ENCODE peak calls at places on chromosomes 2 and 18, in five cellular contexts. V is esophagus squamous epithelium, C is NCI-H524, B is tibial artery, A is activated gamma-delta T cell treated with Interleukin-2 at 50 U/mL for 16 hours. U is an unnamed sample.
A peak's percentile ranks its signal among the peaks of the same experiment; 100 is the strongest.

GRCh38 chr2:189492451-189492850 is 51.2 kb downstream of the WDR75 start:
- DNase-seq in V (no peak), C (no peak), B (no peak), A (no peak), U (no peak)

GRCh38 chr2:69214898-69215297 is 172.1 kb downstream of the GFPT1 start:
- DNase-seq in V (no peak), C (no peak), B (peak; percentile 48), A (no peak), U (peak; percentile 7)

GRCh38 chr18:45402485-45403056 is 212.7 kb upstream of the SLC14A2 start:
- DNase-seq in V (no peak), C (no peak), B (no peak), A (no peak), U (no peak)

GRCh38 chr2:182530636-182531035 is 103.8 kb upstream of the PDE1A start:
- DNase-seq in V (no peak), C (no peak), B (no peak), A (no peak), U (no peak)

GRCh38 chr2:154375625-154376020 is 322.9 kb upstream of the KCNJ3 start:
- DNase-seq in V (no peak), C (peak; percentile 81), B (no peak), A (no peak), U (peak; percentile 24)

GRCh38 chr2:240618776-240619175 is 6.5 kb upstream of the GPR35 start:
- DNase-seq in V (no peak), C (no peak), B (no peak), A (no peak), U (no peak)

GRCh38 chr2:49403722-49404507 is 249.6 kb upstream of the FSHR start:
- DNase-seq in V (no peak), C (no peak), B (no peak), A (no peak), U (no peak)

GRCh38 chr2:56077352-56077915 is 106.4 kb upstream of the CCDC85A start:
- DNase-seq in V (no peak), C (peak; percentile 52), B (no peak), A (no peak), U (peak; percentile 12)

GRCh38 chr18:40159141-40160017 is 1795.7 kb upstream of the PIK3C3 start:
- DNase-seq in V (no peak), C (peak; percentile 45), B (no peak), A (no peak), U (peak; percentile 5)

GRCh38 chr2:148048475-148049221 is 27.8 kb downstream of the MBD5 start:
- DNase-seq in V (no peak), C (no peak), B (no peak), A (no peak), U (peak; percentile 31)

GRCh38 chr2:147689510-147689909 is 155.3 kb upstream of the ACVR2A start:
- DNase-seq in V (no peak), C (no peak), B (peak; percentile 28), A (no peak), U (peak; percentile 34)

GRCh38 chr2:225276207-225276606 is 123.3 kb upstream of the NYAP2 start:
- DNase-seq in V (no peak), C (peak; percentile 96), B (no peak), A (no peak), U (no peak)

GRCh38 chr2:38508311-38509039 is 94.3 kb downstream of the HNRNPLL start:
- DNase-seq in V (peak; percentile 52), C (peak; percentile 97), B (peak; percentile 96), A (peak; percentile 78), U (peak; percentile 89)

GRCh38 chr2:55048514-55048924 is 1.7 kb downstream of the RTN4 start:
- DNase-seq in V (no peak), C (peak; percentile 68), B (no peak), A (no peak), U (no peak)

GRCh38 chr2:200048421-200048820 is 93.0 kb downstream of the MAIP1 start:
- DNase-seq in V (no peak), C (no peak), B (no peak), A (no peak), U (no peak)

GRCh38 chr18:12421732-12422131 is 14.0 kb downstream of the PRELID3A start:
- DNase-seq in V (no peak), C (peak; percentile 34), B (no peak), A (no peak), U (no peak)

GRCh38 chr18:46260016-46260878 is 156.1 kb downstream of the HAUS1 start:
- DNase-seq in V (no peak), C (no peak), B (no peak), A (no peak), U (no peak)

GRCh38 chr18:79502785-79503184 is 107.1 kb downstream of the NFATC1 start:
- DNase-seq in V (no peak), C (no peak), B (no peak), A (no peak), U (peak; percentile 52)

GRCh38 chr2:138648606-138649005 is 131.6 kb downstream of the NXPH2 start:
- DNase-seq in V (no peak), C (no peak), B (no peak), A (no peak), U (no peak)

GRCh38 chr18:35127201-35127600 is 86.0 kb downstream of the MAPRE2 start:
- DNase-seq in V (no peak), C (peak; percentile 37), B (no peak), A (no peak), U (peak; percentile 9)

GRCh38 chr18:74540689-74541421 is 6.6 kb downstream of the CNDP1 start:
- DNase-seq in V (no peak), C (no peak), B (no peak), A (no peak), U (no peak)

GRCh38 chr2:231900486-231900942 is 25.7 kb downstream of the NPPC start:
- DNase-seq in V (no peak), C (peak; percentile 12), B (peak; percentile 38), A (peak; percentile 40), U (peak; percentile 69)

GRCh38 chr2:1831617-1831970 is 87.3 kb upstream of the PXDN start:
- DNase-seq in V (no peak), C (no peak), B (no peak), A (no peak), U (no peak)

GRCh38 chr18:5630766-5631413 is 87.1 kb upstream of the EPB41L3 start:
- DNase-seq in V (no peak), C (no peak), B (no peak), A (no peak), U (no peak)

GRCh38 chr2:216555274-216555673 is 56.6 kb downstream of the RPL37A start:
- DNase-seq in V (no peak), C (peak; percentile 18), B (peak; percentile 85), A (no peak), U (no peak)

GRCh38 chr18:13641551-13642439 is 84.6 kb downstream of the FAM210A start:
- DNase-seq in V (no peak), C (peak; percentile 12), B (no peak), A (no peak), U (no peak)

GRCh38 chr18:3624818-3625716 is 175.1 kb downstream of the TGIF1 start:
- DNase-seq in V (no peak), C (no peak), B (no peak), A (no peak), U (peak; percentile 55)

GRCh38 chr2:100046961-100047950 is 95.1 kb downstream of the AFF3 start:
- DNase-seq in V (no peak), C (no peak), B (no peak), A (no peak), U (no peak)

U was measured in KBM-7.